ENCODE peak calls at places on chromosome 3, in six cellular contexts. B is HepG2, O is GM12891, F is K562, E is H1, Q is GM12878. A is an unnamed sample.

GRCh38 chr3:171193693-171194092 is 167.2 kb upstream of the SLC2A2 start:
- DNase-seq in B (no peak), O (no peak), F (no peak), E (no peak), Q (no peak), A (no peak)

GRCh38 chr3:52480768-52481715 is 14.1 kb upstream of the STAB1 start:
- DNase-seq in B (no peak), O (no peak), F (no peak), E (no peak), Q (no peak), A (no peak)

GRCh38 chr3:195012100-195012499 is 258.9 kb downstream of the XXYLT1 start:
- DNase-seq in B (no peak), O (no peak), F (no peak), E (no peak), Q (no peak), A (no peak)

GRCh38 chr3:44883213-44883955 is 9.0 kb downstream of the TGM4 start:
- DNase-seq in B (no peak), O (no peak), F (no peak), E (no peak), Q (no peak), A (no peak)

GRCh38 chr3:171813897-171814460 is 3.7 kb upstream of the PLD1 start:
- DNase-seq in B (no peak), O (no peak), F (peak), E (no peak), Q (peak), A (no peak)

GRCh38 chr3:37511357-37511970 is 337.1 kb upstream of the LRRFIP2 start:
- DNase-seq in B (no peak), O (no peak), F (no peak), E (no peak), Q (no peak), A (no peak)

GRCh38 chr3:32583708-32584107 is 13.1 kb upstream of the DYNC1LI1 start:
- DNase-seq in B (no peak), O (no peak), F (no peak), E (no peak), Q (no peak), A (no peak)

GRCh38 chr3:170499562-170500156 is 81.0 kb downstream of the CLDN11 start:
- DNase-seq in B (peak), O (peak), F (peak), E (no peak), Q (no peak), A (peak)

GRCh38 chr3:71537211-71537611 is 46.3 kb downstream of the FOXP1 start:
- DNase-seq in B (no peak), O (no peak), F (no peak), E (no peak), Q (no peak), A (no peak)

DNA sequence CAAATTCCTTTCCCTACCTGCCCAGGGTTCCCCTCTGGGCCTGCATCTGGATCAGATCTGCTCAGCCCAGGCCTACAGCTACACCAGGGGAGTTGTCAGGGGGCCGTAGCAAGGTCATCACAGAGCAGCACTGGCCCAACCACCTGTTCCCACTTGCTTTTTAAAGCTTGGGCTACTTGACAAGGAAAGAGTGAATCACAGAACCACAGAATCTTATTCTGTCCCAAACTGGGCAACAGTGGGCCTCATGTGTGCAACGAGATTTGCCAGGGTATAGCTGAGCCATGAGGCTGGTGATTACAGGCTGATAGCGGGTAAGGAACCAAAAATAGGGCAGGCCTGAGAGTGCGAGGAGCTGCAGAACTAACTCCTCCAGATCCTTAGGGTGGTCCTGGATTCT is 66.7 kb downstream of the MYLK start:
- DNase-seq in B (no peak), O (no peak), F (no peak), E (no peak), Q (no peak), A (no peak)
- TF ChIP-seq TAF1 in B (no peak), O (no peak), F (no peak), E (no peak), Q (no peak), A (no peak)

GRCh38 chr3:20039765-20040475 is at the start of gene KAT2B:
- DNase-seq in B (peak), O (peak), F (peak), E (no peak), Q (no peak), A (peak)
- TF ChIP-seq POLR2A in B (no peak), O (no peak), F (peak), E (no peak), Q (peak), A (no peak)

GRCh38 chr3:5252111-5252510 is 64.6 kb downstream of the EDEM1 start:
- DNase-seq in B (no peak), O (no peak), F (no peak), E (no peak), Q (no peak), A (no peak)

GRCh38 chr3:5254281-5255048 is 67.0 kb downstream of the EDEM1 start:
- DNase-seq in B (no peak), O (no peak), F (no peak), E (no peak), Q (no peak), A (no peak)

GRCh38 chr3:5245927-5246326 is 58.4 kb downstream of the EDEM1 start:
- DNase-seq in B (no peak), O (no peak), F (no peak), E (no peak), Q (no peak), A (no peak)

GRCh38 chr3:5250467-5251195 is 63.1 kb downstream of the EDEM1 start:
- DNase-seq in B (peak), O (no peak), F (no peak), E (no peak), Q (no peak), A (no peak)

GRCh38 chr3:5251196-5251583 is 63.7 kb downstream of the EDEM1 start:
- DNase-seq in B (no peak), O (no peak), F (no peak), E (no peak), Q (no peak), A (no peak)
- TF ChIP-seq TAF1 in B (no peak), O (no peak), F (no peak), E (no peak), Q (no peak), A (no peak)

DNA sequence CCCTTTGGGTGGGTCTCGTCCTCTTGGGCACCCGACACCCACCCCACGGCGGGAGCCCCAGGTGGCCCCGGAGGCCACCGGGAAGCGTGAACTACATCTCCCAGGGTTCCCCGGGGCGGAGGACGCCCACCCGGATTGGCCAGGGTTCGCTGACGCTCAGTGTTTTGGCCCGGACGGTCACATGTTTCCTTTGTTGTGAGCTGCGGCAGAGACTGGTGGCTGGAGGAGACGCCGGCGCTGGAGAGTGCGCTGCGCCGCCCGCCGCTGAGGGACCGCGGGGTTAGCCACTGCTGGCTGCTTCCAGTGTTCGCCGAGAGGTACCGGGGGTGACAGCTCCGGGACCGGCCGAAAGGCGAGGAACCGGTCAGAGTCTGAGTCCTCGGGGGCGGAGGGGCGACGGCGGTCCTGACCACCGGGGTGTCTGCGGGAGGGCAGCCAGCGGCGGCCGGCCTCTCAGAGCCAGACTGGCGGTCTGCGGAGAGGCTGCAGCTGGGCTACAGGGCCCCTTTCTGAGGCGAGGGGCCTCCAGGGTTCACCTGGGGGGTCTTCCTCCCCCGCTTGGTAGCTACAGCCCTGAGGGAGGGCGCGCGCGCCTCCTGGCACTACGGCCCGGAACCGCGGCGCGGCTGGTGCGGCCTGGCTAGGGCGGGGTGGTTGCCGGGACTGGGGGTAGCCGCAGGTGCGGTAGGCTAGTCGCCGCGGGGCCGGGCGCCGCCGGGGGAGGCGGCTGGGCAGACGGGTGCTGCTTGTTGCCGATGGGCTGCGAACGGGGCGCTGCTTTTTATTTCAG is at the start of gene KLHL24:
- DNase-seq in B (peak), O (peak), F (peak), E (peak), Q (peak), A (peak)
- TF ChIP-seq POLR2A in B (peak), O (peak), F (peak), E (peak), Q (peak), A (peak)

GRCh38 chr3:111923095-111923771 is 55.6 kb upstream of the ABHD10 start:
- DNase-seq in B (no peak), O (no peak), F (no peak), E (no peak), Q (no peak), A (no peak)
- TF ChIP-seq TAF1 in B (no peak), O (no peak), F (no peak), E (no peak), Q (no peak), A (no peak)

DNA sequence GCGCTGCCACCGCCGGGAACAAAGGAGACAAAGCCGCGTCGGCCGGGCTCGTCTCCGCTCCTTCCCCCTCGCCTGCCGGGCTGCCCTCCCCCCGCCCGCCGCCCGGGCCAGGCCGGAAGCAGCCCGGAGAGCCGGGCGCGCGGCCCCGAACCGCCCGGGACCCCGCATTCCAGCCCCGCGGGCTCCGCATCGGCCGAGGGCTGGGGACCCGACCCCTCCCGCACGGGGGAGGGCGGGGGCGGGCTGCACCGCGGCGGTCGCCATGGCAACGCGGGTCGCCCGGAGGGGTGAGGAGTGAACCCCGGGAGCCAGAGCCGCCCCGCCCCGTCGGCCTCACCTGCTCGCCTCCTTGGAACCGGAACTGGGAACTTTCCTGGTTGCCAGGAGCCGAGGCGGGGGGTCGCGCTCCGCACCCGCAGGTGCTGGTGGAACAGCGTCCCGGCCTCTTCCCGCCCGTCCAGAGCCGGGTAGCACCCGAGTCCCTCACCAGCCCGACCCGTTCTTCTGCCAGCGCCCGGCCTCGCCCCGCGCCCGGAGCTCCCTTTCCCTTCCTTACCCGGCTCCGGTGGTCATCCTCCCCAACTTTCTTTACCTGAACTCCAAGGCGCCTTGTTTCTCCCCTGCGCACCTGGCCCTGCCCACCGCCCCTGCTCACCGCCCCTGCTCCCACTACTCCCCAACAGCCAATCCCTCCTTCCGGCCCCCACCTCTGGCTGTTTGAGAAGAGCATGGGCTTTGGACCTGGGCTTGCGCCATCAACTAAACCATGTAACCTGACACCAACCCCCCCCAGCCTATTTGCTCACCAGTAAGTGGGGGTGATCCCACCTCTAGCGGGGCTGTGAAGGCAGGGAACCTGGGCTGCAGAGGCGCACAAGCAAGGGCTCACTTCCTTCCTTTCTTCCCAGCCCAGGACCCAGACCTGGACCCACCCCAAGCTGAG is at the start of gene PLXNB1:
- DNase-seq in B (peak), O (peak), F (peak), E (peak), Q (no peak), A (peak)
- TF ChIP-seq POLR2A in B (peak), O (no peak), F (peak), E (peak), Q (peak), A (no peak)

GRCh38 chr3:160134964-160135363 is 90.3 kb upstream of the C3orf80 start:
- DNase-seq in B (no peak), O (no peak), F (no peak), E (no peak), Q (no peak), A (no peak)

GRCh38 chr3:160132226-160132625 is 93.0 kb upstream of the C3orf80 start:
- DNase-seq in B (no peak), O (no peak), F (no peak), E (no peak), Q (no peak), A (no peak)

GRCh38 chr3:160134454-160134853 is 90.8 kb upstream of the C3orf80 start:
- DNase-seq in B (no peak), O (no peak), F (no peak), E (no peak), Q (no peak), A (no peak)

GRCh38 chr3:160135850-160136249 is 89.4 kb upstream of the C3orf80 start:
- DNase-seq in B (no peak), O (no peak), F (no peak), E (no peak), Q (no peak), A (no peak)

GRCh38 chr3:160133757-160134156 is 91.5 kb upstream of the C3orf80 start:
- DNase-seq in B (peak), O (no peak), F (peak), E (peak), Q (no peak), A (no peak)
- TF ChIP-seq TAF1 in B (no peak), O (no peak), F (no peak), E (no peak), Q (no peak), A (no peak)

GRCh38 chr3:190088890-190089289 is 31.8 kb downstream of the P3H2 start:
- DNase-seq in B (no peak), O (no peak), F (peak), E (no peak), Q (no peak), A (no peak)
- TF ChIP-seq POLR2A in B (no peak), O (no peak), F (no peak), E (no peak), Q (no peak), A (no peak)

GRCh38 chr3:115800489-115801080 is 177.3 kb downstream of the GAP43 start:
- DNase-seq in B (no peak), O (no peak), F (no peak), E (no peak), Q (no peak), A (no peak)
- TF ChIP-seq TAF1 in B (no peak), O (no peak), F (no peak), E (no peak), Q (no peak), A (no peak)